ENCODE peak calls at places on chromosome 19, in four cellular contexts. M is GM13977, F is astrocyte, B is nephron progenitor cell. K is an unnamed sample.

GRCh38 chr19:13160557-13160956 is 10.3 kb downstream of the IER2 start:
- DNase-seq in M (no peak), F (no peak), B (no peak), K (no peak)

GRCh38 chr19:4669723-4670480 is at the start of gene MYDGF:
- DNase-seq in F (peak; percentile 71), M (peak; percentile 100), B (peak; percentile 95), K (peak; percentile 100)

GRCh38 chr19:48770223-48770622 is 14.9 kb downstream of the FGF21 start:
- DNase-seq in M (no peak), F (peak; percentile 88), B (no peak), K (no peak)

GRCh38 chr19:43956827-43957226 is 5.8 kb downstream of the ZNF221 start:
- DNase-seq in F (no peak), B (no peak), M (no peak), K (no peak)

GRCh38 chr19:13557756-13558398 is 51.6 kb upstream of the CACNA1A start:
- DNase-seq in F (no peak), B (no peak), M (no peak), K (no peak)

GRCh38 chr19:35479278-35479677 is 11.0 kb downstream of the KRTDAP start:
- DNase-seq in M (no peak), B (no peak), F (no peak), K (no peak)

GRCh38 chr19:47097396-47098217 is 16.0 kb downstream of the ZC3H4 start:
- DNase-seq in M (no peak), F (peak; percentile 47), B (no peak), K (no peak)

GRCh38 chr19:48302600-48302959 is 22.8 kb upstream of the EMP3 start:
- DNase-seq in F (no peak), M (no peak), B (no peak), K (no peak)

GRCh38 chr19:7994114-7994513 is 11.3 kb downstream of the ELAVL1 start:
- DNase-seq in F (no peak), M (no peak), B (no peak), K (no peak)

GRCh38 chr19:40607311-40607871 is 6.2 kb downstream of the LTBP4 start:
- DNase-seq in B (no peak), F (no peak), M (no peak), K (no peak)

GRCh38 chr19:39109641-39110040 is 15.9 kb upstream of the PAK4 start:
- DNase-seq in M (no peak), F (no peak), B (no peak), K (peak; percentile 30)

GRCh38 chr19:29390742-29391141 is 135.1 kb upstream of the VSTM2B start:
- DNase-seq in M (no peak), B (no peak), F (no peak), K (no peak)

GRCh38 chr19:29396925-29397324 is 128.9 kb upstream of the VSTM2B start:
- DNase-seq in F (no peak), M (no peak), B (no peak), K (no peak)

GRCh38 chr19:29395712-29396414 is 129.9 kb upstream of the VSTM2B start:
- DNase-seq in B (no peak), F (no peak), M (no peak), K (no peak)

GRCh38 chr19:29397748-29398147 is 128.0 kb upstream of the VSTM2B start:
- DNase-seq in F (no peak), B (no peak), M (no peak), K (no peak)

DNA sequence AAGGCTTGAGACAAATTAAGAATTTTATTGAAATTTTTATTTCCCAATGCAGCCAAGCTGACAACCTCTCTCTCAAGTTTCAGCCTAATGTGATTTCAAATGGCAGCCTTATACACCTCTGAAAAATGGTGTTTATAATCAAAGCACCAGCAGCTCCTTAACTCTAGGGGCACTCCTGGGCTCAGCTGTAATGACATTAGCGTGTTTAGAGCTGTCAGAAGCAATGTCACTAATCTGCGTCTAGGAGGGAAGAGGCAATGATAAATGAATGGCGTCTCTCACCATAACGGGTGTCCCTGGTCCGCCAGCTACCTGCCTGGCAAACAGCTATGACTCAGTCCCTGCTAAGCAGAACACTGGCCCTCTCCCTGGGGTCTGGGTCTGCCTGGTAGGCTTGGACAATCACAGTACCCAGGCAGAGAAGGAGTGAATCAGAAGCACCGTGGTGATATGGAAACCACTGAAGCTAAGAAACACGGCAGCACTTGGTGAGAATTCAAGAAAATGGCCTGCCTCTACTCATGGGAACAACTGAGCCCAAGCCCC is 131.8 kb upstream of the VSTM2B start:
- DNase-seq in B (no peak), M (no peak), F (no peak), K (no peak)
- TF ChIP-seq CTCF in B (no peak), M (no peak), F (no peak), K (no peak)

DNA sequence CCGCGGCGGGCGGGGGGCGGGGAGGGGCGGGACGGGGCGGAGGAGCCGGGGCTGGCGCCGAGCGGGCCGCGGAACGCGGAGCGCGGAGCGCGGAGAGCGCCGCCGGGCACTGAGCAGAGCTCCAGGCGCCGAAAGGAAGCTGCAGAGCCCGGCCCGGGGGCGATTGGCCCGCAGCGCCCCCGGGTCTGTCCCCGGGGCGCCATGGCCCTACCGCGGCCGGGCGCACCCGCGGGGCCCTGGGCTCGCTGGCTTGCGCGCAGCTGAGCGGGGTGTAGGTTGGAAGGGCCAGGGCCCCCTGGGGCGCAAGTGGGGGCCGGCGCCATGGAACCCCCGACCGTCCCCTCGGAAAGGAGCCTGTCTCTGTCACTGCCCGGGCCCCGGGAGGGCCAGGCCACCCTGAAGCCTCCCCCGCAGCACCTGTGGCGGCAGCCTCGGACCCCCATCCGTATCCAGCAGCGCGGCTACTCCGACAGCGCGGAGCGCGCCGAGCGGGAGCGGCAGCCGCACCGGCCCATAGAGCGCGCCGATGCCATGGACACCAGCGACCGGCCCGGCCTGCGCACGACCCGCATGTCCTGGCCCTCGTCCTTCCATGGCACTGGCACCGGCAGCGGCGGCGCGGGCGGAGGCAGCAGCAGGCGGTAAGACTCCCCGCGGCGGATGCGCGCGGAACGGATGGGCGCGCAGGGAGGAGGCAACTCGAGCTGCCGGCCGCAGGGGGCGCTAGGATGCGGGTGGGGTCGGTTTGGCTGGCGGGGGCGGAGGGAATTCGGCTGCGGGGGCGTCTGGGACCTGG is at the start of gene PDE4A:
- DNase-seq in B (peak; percentile 79), M (peak; percentile 69), F (no peak), K (peak; percentile 69)
- TF ChIP-seq CTCF in B (peak; percentile 50), M (peak; percentile 76), F (no peak), K (peak; percentile 77)

GRCh38 chr19:17435218-17435617 is 13.2 kb downstream of the TMEM221 start:
- DNase-seq in F (no peak), B (no peak), M (no peak), K (no peak)

GRCh38 chr19:17436874-17437267 is 11.6 kb downstream of the TMEM221 start:
- DNase-seq in F (no peak), M (no peak), B (no peak), K (no peak)

GRCh38 chr19:17436094-17436873 is 12.2 kb downstream of the TMEM221 start:
- DNase-seq in F (no peak), M (no peak), B (no peak), K (no peak)

GRCh38 chr19:17429661-17430101 is 9.8 kb downstream of the MVB12A start:
- DNase-seq in B (no peak), F (no peak), M (no peak), K (no peak)

GRCh38 chr19:17431417-17431816 is 11.6 kb downstream of the MVB12A start:
- DNase-seq in F (no peak), M (no peak), B (no peak), K (no peak)
- TF ChIP-seq CTCF in F (no peak), M (no peak), B (no peak), K (no peak)

GRCh38 chr19:55212447-55212846 is 3.1 kb upstream of the PTPRH start:
- DNase-seq in F (no peak), B (no peak), M (no peak), K (peak; percentile 49)
- TF ChIP-seq CTCF in F (peak; percentile 5), B (no peak), M (peak; percentile 48), K (no peak)

DNA sequence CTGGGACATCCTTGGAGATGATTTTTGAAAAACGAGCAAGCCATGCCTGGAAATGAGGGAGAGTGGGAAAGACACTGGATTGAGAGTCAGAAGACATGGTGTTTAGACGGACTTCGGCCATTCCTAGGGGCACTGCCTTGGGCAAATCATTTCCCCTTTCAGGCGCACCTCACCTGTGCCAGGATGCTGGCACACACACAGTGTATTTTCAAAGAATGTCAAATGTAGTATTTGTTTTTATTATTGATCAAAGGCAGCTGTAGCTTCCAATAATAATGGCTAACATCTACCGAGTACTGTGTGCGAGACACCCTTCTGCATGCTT is 485.2 kb downstream of the UQCRFS1 start:
- DNase-seq in F (no peak), M (no peak), B (no peak), K (no peak)
- TF ChIP-seq CTCF in F (no peak), M (no peak), B (no peak), K (no peak)

GRCh38 chr19:55716531-55716930 is 21.7 kb downstream of the NLRP9 start:
- DNase-seq in F (no peak), M (no peak), B (no peak), K (no peak)

GRCh38 chr19:55717251-55717650 is 21.0 kb downstream of the NLRP9 start:
- DNase-seq in B (no peak), M (no peak), F (no peak), K (no peak)

GRCh38 chr19:55711719-55712118 is 26.5 kb downstream of the NLRP9 start:
- DNase-seq in M (no peak), F (no peak), B (no peak), K (no peak)

GRCh38 chr19:55712804-55713631 is 25.2 kb downstream of the NLRP9 start:
- DNase-seq in M (no peak), F (no peak), B (no peak), K (peak; percentile 37)
- TF ChIP-seq CTCF in M (no peak), F (no peak), B (no peak), K (no peak)

DNA sequence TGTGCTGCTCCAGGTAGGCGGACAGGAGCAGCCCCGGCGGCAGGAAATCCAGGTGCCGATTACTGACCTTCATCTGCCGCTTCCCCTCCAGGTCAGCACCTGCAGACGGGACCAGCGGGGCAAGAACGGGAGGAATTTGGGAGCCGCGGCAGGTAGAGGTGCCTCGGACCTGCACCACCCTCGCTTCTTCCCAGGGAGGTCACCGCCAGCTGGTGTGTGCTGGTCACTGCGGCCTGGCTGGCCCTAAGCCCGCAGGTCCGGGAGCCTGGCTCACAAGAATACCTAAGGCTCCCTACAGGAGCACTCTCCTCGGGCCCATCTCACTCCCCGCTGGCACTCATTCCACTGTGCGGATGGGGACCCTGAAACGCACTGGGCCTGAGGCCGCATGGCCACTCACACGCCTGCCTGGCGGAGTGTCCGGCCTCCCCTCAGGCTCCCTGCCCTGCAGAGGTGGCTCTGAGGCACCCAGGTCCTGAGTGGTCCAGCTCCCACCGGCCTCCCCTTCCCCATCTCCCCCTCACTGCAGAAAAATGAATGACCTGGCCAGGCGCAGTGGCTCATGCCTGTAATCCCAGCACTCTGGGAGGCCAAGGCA is 4.3 kb downstream of the RNU6-9 start:
- DNase-seq in F (no peak), B (no peak), M (no peak), K (no peak)
- TF ChIP-seq CTCF in F (no peak), B (peak; percentile 19), M (no peak), K (no peak)

K was measured in GM13976.